ENCODE peak calls at places on chromosomes 3 and 15, in eight cellular contexts. One of them, this sample, is unnamed.

GRCh38 chr15:62879770-62880169 is 162.8 kb upstream of the TPM1 start:
- DNase-seq in ovary: no peak
- DNase-seq in fibroblast of mammary gland: no peak
- DNase-seq in bronchial epithelial cell: no peak
- DNase-seq in mucosa of descending colon: no peak
- DNase-seq in epithelial cell of esophagus: no peak
- DNase-seq in fibroblast of the aortic adventitia: no peak
- DNase-seq in astrocyte: no peak
- DNase-seq in this sample: no peak

GRCh38 chr15:66748320-66748779 is 46.3 kb downstream of the SMAD6 start:
- DNase-seq in ovary: no peak
- DNase-seq in bronchial epithelial cell: no peak
- DNase-seq in astrocyte: peak
- DNase-seq in epithelial cell of esophagus: no peak
- DNase-seq in fibroblast of the aortic adventitia: peak
- DNase-seq in fibroblast of mammary gland: peak
- DNase-seq in mucosa of descending colon: no peak
- DNase-seq in this sample: no peak

GRCh38 chr15:69609776-69610175 is 157.2 kb downstream of the RPLP1 start:
- DNase-seq in epithelial cell of esophagus: no peak
- DNase-seq in astrocyte: no peak
- DNase-seq in fibroblast of the aortic adventitia: no peak
- DNase-seq in fibroblast of mammary gland: no peak
- DNase-seq in ovary: no peak
- DNase-seq in mucosa of descending colon: no peak
- DNase-seq in bronchial epithelial cell: no peak
- DNase-seq in this sample: no peak

GRCh38 chr3:58163234-58163633 is 47.5 kb downstream of the DNASE1L3 start:
- DNase-seq in fibroblast of mammary gland: peak
- DNase-seq in fibroblast of the aortic adventitia: peak
- DNase-seq in bronchial epithelial cell: no peak
- DNase-seq in epithelial cell of esophagus: no peak
- DNase-seq in mucosa of descending colon: no peak
- DNase-seq in ovary: peak
- DNase-seq in astrocyte: peak
- DNase-seq in this sample: no peak

GRCh38 chr3:171239757-171240503 is 213.4 kb upstream of the SLC2A2 start:
- DNase-seq in fibroblast of the aortic adventitia: no peak
- DNase-seq in epithelial cell of esophagus: no peak
- DNase-seq in astrocyte: no peak
- DNase-seq in bronchial epithelial cell: no peak
- DNase-seq in ovary: no peak
- DNase-seq in mucosa of descending colon: no peak
- DNase-seq in fibroblast of mammary gland: no peak
- DNase-seq in this sample: no peak

GRCh38 chr3:135806342-135806741 is 159.2 kb upstream of the PPP2R3A start:
- DNase-seq in astrocyte: no peak
- DNase-seq in fibroblast of the aortic adventitia: no peak
- DNase-seq in mucosa of descending colon: no peak
- DNase-seq in bronchial epithelial cell: no peak
- DNase-seq in epithelial cell of esophagus: no peak
- DNase-seq in ovary: no peak
- DNase-seq in fibroblast of mammary gland: no peak
- DNase-seq in this sample: no peak

GRCh38 chr15:69181419-69181818 is 21.0 kb downstream of the GLCE start:
- DNase-seq in fibroblast of mammary gland: peak
- DNase-seq in astrocyte: no peak
- DNase-seq in bronchial epithelial cell: no peak
- DNase-seq in epithelial cell of esophagus: no peak
- DNase-seq in mucosa of descending colon: no peak
- DNase-seq in fibroblast of the aortic adventitia: peak
- DNase-seq in ovary: no peak
- DNase-seq in this sample: no peak

GRCh38 chr3:146374146-146374545 is 95.2 kb downstream of the PLSCR2 start:
- DNase-seq in fibroblast of mammary gland: peak
- DNase-seq in mucosa of descending colon: no peak
- DNase-seq in astrocyte: no peak
- DNase-seq in epithelial cell of esophagus: no peak
- DNase-seq in bronchial epithelial cell: peak
- DNase-seq in fibroblast of the aortic adventitia: peak
- DNase-seq in ovary: no peak
- DNase-seq in this sample: no peak

GRCh38 chr3:136476280-136476679 is 226.1 kb downstream of the PCCB start:
- DNase-seq in mucosa of descending colon: no peak
- DNase-seq in astrocyte: no peak
- DNase-seq in bronchial epithelial cell: no peak
- DNase-seq in epithelial cell of esophagus: no peak
- DNase-seq in fibroblast of mammary gland: no peak
- DNase-seq in ovary: no peak
- DNase-seq in fibroblast of the aortic adventitia: no peak
- DNase-seq in this sample: no peak

GRCh38 chr3:27319304-27319703 is 49.9 kb downstream of the NEK10 start:
- DNase-seq in fibroblast of mammary gland: no peak
- DNase-seq in fibroblast of the aortic adventitia: no peak
- DNase-seq in epithelial cell of esophagus: no peak
- DNase-seq in ovary: no peak
- DNase-seq in mucosa of descending colon: no peak
- DNase-seq in bronchial epithelial cell: no peak
- DNase-seq in astrocyte: no peak
- DNase-seq in this sample: no peak

GRCh38 chr15:97037080-97037479 is 706.6 kb downstream of the NR2F2 start:
- DNase-seq in fibroblast of mammary gland: no peak
- DNase-seq in mucosa of descending colon: no peak
- DNase-seq in bronchial epithelial cell: no peak
- DNase-seq in astrocyte: peak
- DNase-seq in epithelial cell of esophagus: no peak
- DNase-seq in fibroblast of the aortic adventitia: no peak
- DNase-seq in ovary: no peak
- DNase-seq in this sample: no peak

DNA sequence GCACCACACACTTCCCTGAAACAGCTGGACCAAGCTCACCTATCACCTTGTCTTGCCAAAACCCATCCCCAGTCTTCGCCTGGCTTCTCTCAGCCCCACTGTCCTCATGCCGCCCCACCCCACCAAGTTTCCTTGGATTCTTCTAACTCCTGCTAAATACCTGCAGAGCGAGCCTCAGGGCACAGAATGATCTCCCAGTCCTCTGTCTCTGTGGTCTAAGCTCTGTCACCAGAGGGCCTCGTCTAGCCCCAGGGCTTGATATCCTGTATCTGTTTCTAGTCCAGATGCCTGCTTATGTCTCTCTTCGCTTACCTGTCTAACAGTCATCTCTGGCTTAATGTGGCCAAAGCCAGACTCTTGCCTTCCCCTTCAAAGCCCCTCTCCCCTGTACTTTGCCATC is 9.7 kb downstream of the CCDC12 start:
- DNase-seq in fibroblast of the aortic adventitia: no peak
- DNase-seq in ovary: no peak
- DNase-seq in mucosa of descending colon: no peak
- DNase-seq in astrocyte: no peak
- DNase-seq in bronchial epithelial cell: no peak
- DNase-seq in fibroblast of mammary gland: no peak
- DNase-seq in epithelial cell of esophagus: no peak
- DNase-seq in this sample: no peak
- TF ChIP-seq CTCF in fibroblast of the aortic adventitia: no peak
- TF ChIP-seq CTCF in ovary: no peak
- TF ChIP-seq CTCF in mucosa of descending colon: no peak
- TF ChIP-seq CTCF in astrocyte: no peak
- TF ChIP-seq CTCF in bronchial epithelial cell: no peak
- TF ChIP-seq CTCF in fibroblast of mammary gland: no peak
- TF ChIP-seq CTCF in epithelial cell of esophagus: no peak
- TF ChIP-seq CTCF in this sample: no peak

DNA sequence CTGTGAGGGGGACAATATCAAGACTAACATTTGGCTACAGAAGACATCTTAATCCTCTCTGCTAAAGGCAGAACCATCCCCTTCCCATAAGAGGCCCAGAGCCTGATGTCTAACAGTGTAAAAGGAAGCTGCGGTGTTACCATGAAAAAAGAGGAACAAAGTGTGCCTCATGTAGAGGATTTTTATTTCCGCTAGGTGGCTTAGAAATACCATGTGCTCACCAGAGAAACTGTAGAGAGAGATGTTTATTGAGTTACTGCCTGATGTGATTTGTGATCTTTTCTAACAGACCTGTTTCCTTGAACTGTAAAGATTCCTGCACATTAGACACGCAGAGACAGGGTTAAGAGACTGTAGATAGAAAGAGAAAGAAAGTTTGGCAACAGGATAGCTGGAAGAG is 22.1 kb downstream of the OR5H15 start:
- DNase-seq in fibroblast of the aortic adventitia: no peak
- DNase-seq in astrocyte: no peak
- DNase-seq in bronchial epithelial cell: peak
- DNase-seq in fibroblast of mammary gland: no peak
- DNase-seq in mucosa of descending colon: no peak
- DNase-seq in epithelial cell of esophagus: no peak
- DNase-seq in ovary: no peak
- DNase-seq in this sample: no peak
- TF ChIP-seq CTCF in fibroblast of the aortic adventitia: peak
- TF ChIP-seq CTCF in astrocyte: no peak
- TF ChIP-seq CTCF in bronchial epithelial cell: peak
- TF ChIP-seq CTCF in fibroblast of mammary gland: peak
- TF ChIP-seq CTCF in mucosa of descending colon: no peak
- TF ChIP-seq CTCF in epithelial cell of esophagus: peak
- TF ChIP-seq CTCF in ovary: no peak
- TF ChIP-seq CTCF in this sample: no peak

DNA sequence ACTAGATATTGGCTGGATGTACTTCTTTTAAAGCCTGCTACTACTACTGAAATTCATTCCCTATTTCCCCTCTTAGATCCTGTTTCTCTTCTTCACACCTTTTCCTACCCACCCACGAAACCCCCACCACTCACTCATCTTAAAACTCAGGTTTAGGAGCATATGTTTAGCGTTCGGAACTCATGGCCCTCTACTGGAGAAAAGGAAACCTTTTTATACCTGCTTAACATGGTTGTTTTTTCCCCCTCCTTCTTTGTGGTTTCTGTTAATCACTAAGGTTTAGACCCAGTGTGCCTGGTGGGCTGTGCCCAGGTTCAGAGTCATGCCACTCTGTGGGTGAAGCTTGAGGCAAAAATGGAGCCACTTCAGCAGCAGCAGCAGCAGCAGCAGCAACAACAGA is 2.6 kb downstream of the ARID3B start:
- DNase-seq in astrocyte: no peak
- DNase-seq in bronchial epithelial cell: peak
- DNase-seq in fibroblast of mammary gland: no peak
- DNase-seq in mucosa of descending colon: no peak
- DNase-seq in epithelial cell of esophagus: no peak
- DNase-seq in ovary: no peak
- DNase-seq in fibroblast of the aortic adventitia: no peak
- DNase-seq in this sample: no peak
- TF ChIP-seq CTCF in astrocyte: peak
- TF ChIP-seq CTCF in bronchial epithelial cell: peak
- TF ChIP-seq CTCF in fibroblast of mammary gland: no peak
- TF ChIP-seq CTCF in mucosa of descending colon: no peak
- TF ChIP-seq CTCF in epithelial cell of esophagus: peak
- TF ChIP-seq CTCF in ovary: no peak
- TF ChIP-seq CTCF in fibroblast of the aortic adventitia: peak
- TF ChIP-seq CTCF in this sample: peak

GRCh38 chr3:158908187-158908762 is 106.4 kb downstream of the MFSD1 start:
- DNase-seq in ovary: no peak
- DNase-seq in bronchial epithelial cell: no peak
- DNase-seq in fibroblast of mammary gland: peak
- DNase-seq in fibroblast of the aortic adventitia: no peak
- DNase-seq in astrocyte: no peak
- DNase-seq in mucosa of descending colon: no peak
- DNase-seq in epithelial cell of esophagus: no peak
- DNase-seq in this sample: no peak
- TF ChIP-seq CTCF in ovary: no peak
- TF ChIP-seq CTCF in bronchial epithelial cell: no peak
- TF ChIP-seq CTCF in fibroblast of mammary gland: no peak
- TF ChIP-seq CTCF in fibroblast of the aortic adventitia: peak
- TF ChIP-seq CTCF in astrocyte: no peak
- TF ChIP-seq CTCF in mucosa of descending colon: no peak
- TF ChIP-seq CTCF in epithelial cell of esophagus: no peak
- TF ChIP-seq CTCF in this sample: no peak

GRCh38 chr3:117439812-117440211 is 730.2 kb downstream of the TUSC7 start:
- DNase-seq in fibroblast of mammary gland: peak
- DNase-seq in epithelial cell of esophagus: peak
- DNase-seq in mucosa of descending colon: peak
- DNase-seq in fibroblast of the aortic adventitia: peak
- DNase-seq in ovary: no peak
- DNase-seq in bronchial epithelial cell: peak
- DNase-seq in astrocyte: peak
- DNase-seq in this sample: no peak
- TF ChIP-seq CTCF in fibroblast of mammary gland: peak
- TF ChIP-seq CTCF in epithelial cell of esophagus: peak
- TF ChIP-seq CTCF in mucosa of descending colon: no peak
- TF ChIP-seq CTCF in fibroblast of the aortic adventitia: peak
- TF ChIP-seq CTCF in ovary: no peak
- TF ChIP-seq CTCF in bronchial epithelial cell: peak
- TF ChIP-seq CTCF in astrocyte: peak
- TF ChIP-seq CTCF in this sample: peak

DNA sequence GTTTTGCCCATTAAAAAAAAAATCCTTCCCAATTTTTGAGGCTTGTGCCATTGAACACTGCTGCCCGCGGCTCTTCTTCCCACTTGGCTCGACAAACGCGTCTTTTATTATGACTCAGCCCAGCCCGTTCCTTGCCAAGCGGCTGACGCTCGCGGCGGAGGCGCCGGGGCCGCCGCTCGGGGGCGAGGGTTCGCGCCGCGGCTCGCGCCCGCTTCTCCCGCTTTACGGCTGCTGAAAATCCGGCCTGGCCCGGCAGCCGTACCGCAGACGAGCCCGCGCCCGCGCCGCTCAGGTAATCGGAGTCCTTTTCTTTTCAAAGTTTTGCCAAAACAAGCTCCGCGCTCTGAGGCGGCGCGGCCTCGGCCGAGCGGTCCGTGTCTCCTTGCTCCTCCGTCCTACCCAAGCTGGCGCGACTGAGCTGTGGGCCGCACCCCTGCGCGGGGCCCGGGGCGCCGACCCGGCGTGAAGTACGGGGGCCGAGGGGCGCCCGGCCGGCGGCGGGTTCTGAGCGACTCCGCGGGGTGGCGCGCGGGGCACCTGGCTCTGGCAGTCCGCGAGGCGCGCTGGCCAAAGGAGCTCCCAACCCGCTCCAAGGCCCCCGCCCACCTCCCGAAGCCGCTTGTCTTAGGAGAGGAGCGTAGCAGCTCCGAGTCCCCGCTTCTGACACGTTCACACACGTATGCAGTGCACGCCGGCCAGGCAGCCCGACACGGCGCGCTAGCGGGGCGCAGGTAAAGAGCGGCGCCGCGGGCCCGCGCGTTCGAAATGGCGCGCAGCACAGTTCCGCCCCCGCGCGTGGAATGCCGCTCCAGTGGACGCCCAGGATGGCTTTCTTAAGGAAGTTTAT is 418.2 kb upstream of the NAALADL2 start:
- DNase-seq in bronchial epithelial cell: peak
- DNase-seq in epithelial cell of esophagus: peak
- DNase-seq in fibroblast of the aortic adventitia: peak
- DNase-seq in fibroblast of mammary gland: peak
- DNase-seq in mucosa of descending colon: peak
- DNase-seq in astrocyte: peak
- DNase-seq in ovary: peak
- DNase-seq in this sample: no peak
- TF ChIP-seq CTCF in bronchial epithelial cell: no peak
- TF ChIP-seq CTCF in epithelial cell of esophagus: no peak
- TF ChIP-seq CTCF in fibroblast of the aortic adventitia: no peak
- TF ChIP-seq CTCF in fibroblast of mammary gland: no peak
- TF ChIP-seq CTCF in mucosa of descending colon: no peak
- TF ChIP-seq CTCF in astrocyte: no peak
- TF ChIP-seq CTCF in ovary: peak
- TF ChIP-seq CTCF in this sample: no peak

This sample was measured in D721Med.